ENCODE peak calls at places on chromosomes 3 and 15, in seven cellular contexts. M is HepG2, S is HCT116, I is SK-N-SH, T is K562, H is H1, P is GM12878. K is an unnamed sample.
A peak's percentile ranks its signal among the peaks of the same experiment; 100 is the strongest.

GRCh38 chr15:29740692-29741311 is 81.5 kb downstream of the TJP1 start:
- DNase-seq in M (peak; percentile 8), S (no peak), I (peak; percentile 54), T (no peak), H (no peak), P (no peak), K (no peak)

GRCh38 chr15:37095197-37095992 is 5.0 kb downstream of the MEIS2 start:
- DNase-seq in M (no peak), S (no peak), I (peak; percentile 41), T (no peak), H (no peak), P (no peak), K (no peak)

GRCh38 chr3:54905230-54905888 is 22.5 kb downstream of the LRTM1 start:
- DNase-seq in M (no peak), S (no peak), I (no peak), T (no peak), H (no peak), P (no peak), K (no peak)

GRCh38 chr3:179263134-179263533 is 12.2 kb upstream of the KCNMB3 start:
- DNase-seq in M (no peak), S (no peak), I (no peak), T (no peak), H (no peak), P (no peak), K (no peak)

GRCh38 chr15:57333487-57333886 is 42.8 kb upstream of the CGNL1 start:
- DNase-seq in M (no peak), S (no peak), I (no peak), T (no peak), H (no peak), P (no peak), K (no peak)

GRCh38 chr3:9795212-9795611 is 2.3 kb downstream of the ARPC4 start:
- DNase-seq in M (no peak), S (no peak), I (no peak), T (no peak), H (no peak), P (peak; percentile 42), K (no peak)

GRCh38 chr3:72791132-72791531 is 57.1 kb downstream of the SHQ1 start:
- DNase-seq in M (no peak), S (no peak), I (peak; percentile 42), T (no peak), H (no peak), P (no peak), K (no peak)

GRCh38 chr3:144549161-144549560 is 577.5 kb downstream of the DIPK2A start:
- DNase-seq in M (no peak), S (no peak), I (no peak), T (no peak), H (no peak), P (no peak), K (no peak)

GRCh38 chr3:53850895-53851294 is 4.5 kb downstream of the IL17RB start:
- DNase-seq in M (no peak), S (no peak), I (no peak), T (no peak), H (no peak), P (no peak), K (no peak)

GRCh38 chr15:90078965-90079364 is 23.3 kb downstream of the IDH2 start:
- DNase-seq in M (no peak), S (no peak), I (no peak), T (no peak), H (no peak), P (no peak), K (no peak)

GRCh38 chr3:170483485-170484262 is 65.0 kb downstream of the CLDN11 start:
- DNase-seq in M (peak; percentile 26), S (no peak), I (peak; percentile 59), T (peak; percentile 24), H (no peak), P (no peak), K (peak; percentile 45)

GRCh38 chr3:126439968-126440708 is 35.6 kb downstream of the ZXDC start:
- DNase-seq in M (no peak), S (no peak), I (no peak), T (no peak), H (no peak), P (no peak), K (no peak)

GRCh38 chr3:126439346-126439967 is 36.2 kb downstream of the ZXDC start:
- DNase-seq in M (no peak), S (no peak), I (no peak), T (no peak), H (no peak), P (no peak), K (no peak)

GRCh38 chr3:126436826-126437717 is 38.6 kb downstream of the ZXDC start:
- DNase-seq in M (no peak), S (no peak), I (peak; percentile 1), T (no peak), H (no peak), P (no peak), K (no peak)

GRCh38 chr3:126438186-126438585 is 37.5 kb downstream of the ZXDC start:
- DNase-seq in M (no peak), S (no peak), I (peak; percentile 16), T (no peak), H (no peak), P (no peak), K (no peak)

DNA sequence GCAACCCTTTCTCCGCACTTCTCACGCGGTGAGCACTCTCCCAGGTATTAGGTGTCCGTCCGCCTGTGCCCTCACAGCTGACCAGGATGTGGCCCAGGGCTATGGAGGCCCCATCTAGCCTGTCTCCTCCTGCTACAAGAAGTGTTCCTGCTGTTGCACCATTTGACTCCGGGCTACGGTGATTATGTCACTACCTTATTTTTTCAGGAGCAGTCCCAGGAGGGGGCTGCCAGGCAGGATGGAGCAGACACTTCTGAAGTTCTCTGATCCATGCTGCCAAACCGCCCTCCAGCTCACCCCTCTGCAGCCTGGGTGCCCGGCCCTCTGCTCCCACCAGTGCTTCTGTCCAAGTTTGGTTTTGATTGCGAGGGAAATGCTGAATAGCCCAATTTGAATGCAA is 36.9 kb downstream of the ZXDC start:
- DNase-seq in M (no peak), S (no peak), I (peak; percentile 9), T (no peak), H (no peak), P (no peak), K (no peak)
- TF ChIP-seq JUND in M (no peak), S (no peak), I (no peak), T (no peak), H (no peak), P (no peak), K (no peak)

DNA sequence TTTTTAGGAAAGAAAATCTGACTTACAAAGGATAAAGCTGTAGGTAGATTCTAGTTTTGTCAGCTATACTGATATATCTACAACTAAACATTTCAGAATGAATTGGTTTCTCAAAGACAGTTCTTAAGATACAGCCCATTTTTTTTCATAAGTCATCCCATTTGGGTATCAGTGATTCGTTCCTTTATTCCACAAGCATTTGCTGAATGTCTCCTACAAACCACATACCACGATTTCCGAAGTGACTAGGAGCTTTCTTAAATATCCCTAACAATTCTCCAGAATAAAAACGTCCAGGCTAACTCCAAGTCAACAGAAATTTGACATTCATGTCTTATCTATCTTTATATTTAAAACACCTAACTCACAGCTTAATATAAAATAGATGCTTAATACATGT is 59.8 kb downstream of the TP53BP1 start:
- DNase-seq in M (no peak), S (no peak), I (no peak), T (no peak), H (no peak), P (no peak), K (no peak)
- TF ChIP-seq JUND in M (no peak), S (no peak), I (no peak), T (no peak), H (no peak), P (no peak), K (no peak)

GRCh38 chr3:30641612-30642251 is 35.3 kb downstream of the TGFBR2 start:
- DNase-seq in M (no peak), S (no peak), I (no peak), T (no peak), H (no peak), P (no peak), K (no peak)

GRCh38 chr3:30638685-30639412 is 32.4 kb downstream of the TGFBR2 start:
- DNase-seq in M (no peak), S (no peak), I (peak; percentile 57), T (no peak), H (no peak), P (no peak), K (peak; percentile 13)

GRCh38 chr3:30637310-30638227 is 31.2 kb downstream of the TGFBR2 start:
- DNase-seq in M (no peak), S (no peak), I (no peak), T (no peak), H (no peak), P (no peak), K (peak; percentile 12)

GRCh38 chr3:30640856-30641255 is 34.5 kb downstream of the TGFBR2 start:
- DNase-seq in M (no peak), S (no peak), I (no peak), T (no peak), H (no peak), P (no peak), K (no peak)

GRCh38 chr3:30639937-30640336 is 33.5 kb downstream of the TGFBR2 start:
- DNase-seq in M (no peak), S (no peak), I (no peak), T (no peak), H (no peak), P (peak; percentile 60), K (no peak)
- TF ChIP-seq JUND in M (no peak), S (no peak), I (no peak), T (no peak), H (no peak), P (peak; percentile 61), K (no peak)

GRCh38 chr3:7381741-7382140 is 520.8 kb downstream of the GRM7 start:
- DNase-seq in M (no peak), S (no peak), I (no peak), T (no peak), H (no peak), P (no peak), K (no peak)

GRCh38 chr3:7377103-7377502 is 516.2 kb downstream of the GRM7 start:
- DNase-seq in M (no peak), S (no peak), I (no peak), T (no peak), H (no peak), P (no peak), K (no peak)

GRCh38 chr3:7385635-7386034 is 524.7 kb downstream of the GRM7 start:
- DNase-seq in M (no peak), S (no peak), I (no peak), T (no peak), H (no peak), P (no peak), K (no peak)

GRCh38 chr3:7388026-7388425 is 527.1 kb downstream of the GRM7 start:
- DNase-seq in M (no peak), S (no peak), I (no peak), T (no peak), H (no peak), P (no peak), K (no peak)

DNA sequence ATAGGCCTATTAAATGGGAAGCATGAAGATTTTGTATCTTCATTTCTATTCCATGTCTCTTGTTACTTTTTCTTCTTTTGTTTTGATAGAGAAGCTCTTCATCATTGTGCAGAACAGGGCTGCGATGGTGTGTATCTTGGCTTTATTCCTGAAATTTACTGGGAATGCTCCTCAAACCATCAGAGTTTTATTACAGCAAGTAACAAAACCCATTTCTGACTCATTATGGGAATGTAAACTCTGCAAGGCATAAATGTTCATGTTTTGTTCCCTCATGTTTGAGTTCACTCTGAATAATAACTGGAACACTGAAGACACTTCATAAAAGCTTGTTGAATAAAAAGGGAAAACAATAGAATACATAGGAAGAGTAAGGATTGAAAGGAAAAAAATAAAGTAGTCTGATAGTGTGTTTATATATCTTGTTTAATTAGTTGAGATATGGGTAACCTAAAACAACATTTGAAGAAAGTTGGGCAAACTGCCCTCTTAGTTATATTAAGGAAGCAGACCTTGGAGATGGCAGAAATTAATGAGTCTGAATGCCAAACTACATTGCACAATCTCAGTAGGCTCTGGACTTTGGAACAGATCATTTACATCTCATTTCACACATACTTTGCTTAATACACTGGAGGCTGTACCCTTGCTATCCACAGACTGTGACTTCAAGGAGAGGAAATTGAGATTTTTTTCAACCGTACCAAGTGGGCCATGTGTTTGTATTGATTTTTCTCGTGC is 521.5 kb downstream of the GRM7 start:
- DNase-seq in M (no peak), S (no peak), I (no peak), T (no peak), H (no peak), P (no peak), K (no peak)
- TF ChIP-seq JUND in M (no peak), S (no peak), I (no peak), T (no peak), H (no peak), P (no peak), K (no peak)